ENCODE peak calls at places on chromosomes 6 and 20, in six cellular contexts. P, N, C, A, M and W are unnamed samples.
A peak's percentile ranks its signal among the peaks of the same experiment; 100 is the strongest.

GRCh38 chr20:23146857-23147256 is 60.7 kb upstream of the CD93 start:
- DNase-seq in P (no peak), N (no peak), C (no peak), A (no peak), M (no peak), W (no peak)

GRCh38 chr6:73983367-73983766 is 287.4 kb downstream of the CD109 start:
- DNase-seq in P (no peak), N (no peak), C (no peak), A (peak; percentile 73), M (no peak), W (peak; percentile 60)

GRCh38 chr6:75450903-75451302 is 42.7 kb downstream of the FILIP1 start:
- DNase-seq in P (no peak), N (no peak), C (no peak), A (no peak), M (no peak), W (no peak)

GRCh38 chr6:126054258-126054702 is 67.9 kb downstream of the TRMT11 start:
- DNase-seq in P (no peak), N (no peak), C (no peak), A (no peak), M (no peak), W (no peak)

GRCh38 chr6:84825461-84825860 is 61.1 kb upstream of the TBX18 start:
- DNase-seq in P (no peak), N (no peak), C (no peak), A (no peak), M (peak; percentile 91), W (no peak)

GRCh38 chr6:113137411-113137810 is 719.7 kb upstream of the MARCKS start:
- DNase-seq in P (no peak), N (peak; percentile 15), C (peak; percentile 18), A (no peak), M (no peak), W (no peak)

GRCh38 chr6:33189164-33189563 is 3.1 kb downstream of the COL11A2 start:
- DNase-seq in P (no peak), N (no peak), C (no peak), A (no peak), M (no peak), W (no peak)

GRCh38 chr20:32509639-32510066 is 75.5 kb downstream of the NOL4L start:
- DNase-seq in P (no peak), N (peak; percentile 28), C (no peak), A (no peak), M (no peak), W (peak; percentile 64)

GRCh38 chr6:119284861-119285521 is 64.6 kb downstream of the MAN1A1 start:
- DNase-seq in P (no peak), N (no peak), C (no peak), A (no peak), M (peak; percentile 12), W (no peak)

GRCh38 chr20:51429144-51429482 is 113.4 kb downstream of the NFATC2 start:
- DNase-seq in P (no peak), N (no peak), C (no peak), A (no peak), M (no peak), W (no peak)

GRCh38 chr6:32627249-32627648 is 10.0 kb upstream of the HLA-DQA1 start:
- DNase-seq in P (no peak), N (no peak), C (no peak), A (no peak), M (peak; percentile 27), W (no peak)

GRCh38 chr20:7650081-7650480 is 290.2 kb downstream of the HAO1 start:
- DNase-seq in P (no peak), N (no peak), C (no peak), A (no peak), M (no peak), W (no peak)

GRCh38 chr6:20826378-20826777 is 292.1 kb downstream of the CDKAL1 start:
- DNase-seq in P (no peak), N (no peak), C (no peak), A (peak; percentile 21), M (peak; percentile 70), W (peak; percentile 61)

GRCh38 chr20:17635846-17636245 is 46.2 kb downstream of the RRBP1 start:
- DNase-seq in P (no peak), N (no peak), C (peak; percentile 72), A (no peak), M (no peak), W (no peak)

GRCh38 chr6:2733324-2733723 is 17.4 kb downstream of the MYLK4 start:
- DNase-seq in P (peak; percentile 15), N (no peak), C (peak; percentile 83), A (no peak), M (no peak), W (no peak)

GRCh38 chr6:89984926-89985743 is 90.9 kb downstream of the GJA10 start:
- DNase-seq in P (no peak), N (no peak), C (no peak), A (no peak), M (no peak), W (no peak)

GRCh38 chr6:5752282-5752681 is 254.4 kb downstream of the NRN1 start:
- DNase-seq in P (no peak), N (no peak), C (no peak), A (peak; percentile 60), M (no peak), W (peak; percentile 74)

GRCh38 chr6:166830185-166830890 is 126.0 kb downstream of the RNASET2 start:
- DNase-seq in P (no peak), N (no peak), C (no peak), A (no peak), M (no peak), W (no peak)

GRCh38 chr20:62742550-62742949 is 33.9 kb downstream of the NTSR1 start:
- DNase-seq in P (no peak), N (no peak), C (no peak), A (no peak), M (no peak), W (no peak)

GRCh38 chr20:17320456-17320855 is 93.6 kb downstream of the PCSK2 start:
- DNase-seq in P (no peak), N (no peak), C (no peak), A (no peak), M (no peak), W (no peak)

GRCh38 chr6:36717231-36717825 is 19.7 kb downstream of the RAB44 start:
- DNase-seq in P (no peak), N (no peak), C (no peak), A (no peak), M (no peak), W (no peak)

GRCh38 chr6:154921482-154921881 is 73.6 kb upstream of the TIAM2 start:
- DNase-seq in P (no peak), N (no peak), C (no peak), A (no peak), M (no peak), W (no peak)

GRCh38 chr6:98928688-98929087 is 19.1 kb downstream of the FBXL4 start:
- DNase-seq in P (no peak), N (no peak), C (no peak), A (no peak), M (no peak), W (no peak)

GRCh38 chr20:20411382-20411781 is 43.5 kb downstream of the INSM1 start:
- DNase-seq in P (no peak), N (no peak), C (no peak), A (no peak), M (no peak), W (no peak)

GRCh38 chr6:26159417-26160273 is 72.4 kb downstream of the HFE start:
- DNase-seq in P (no peak), N (no peak), C (no peak), A (no peak), M (peak; percentile 63), W (peak; percentile 25)

GRCh38 chr6:12343122-12343439 is 52.9 kb downstream of the EDN1 start:
- DNase-seq in P (no peak), N (no peak), C (no peak), A (no peak), M (no peak), W (peak; percentile 21)

GRCh38 chr6:166235666-166236292 is 68.1 kb upstream of the TBXT start:
- DNase-seq in P (no peak), N (no peak), C (no peak), A (no peak), M (no peak), W (no peak)

GRCh38 chr6:6351626-6352025 is 31.2 kb upstream of the F13A1 start:
- DNase-seq in P (no peak), N (no peak), C (no peak), A (no peak), M (peak; percentile 3), W (no peak)

GRCh38 chr6:138988469-138988834 is 399 bp upstream of the REPS1 start:
- DNase-seq in P (no peak), N (no peak), C (peak; percentile 34), A (no peak), M (no peak), W (no peak)

GRCh38 chr6:5435449-5435848 is 174.1 kb downstream of the FARS2 start:
- DNase-seq in P (no peak), N (no peak), C (no peak), A (peak; percentile 52), M (no peak), W (peak; percentile 33)

GRCh38 chr6:2447318-2447717 is 201.9 kb upstream of the GMDS start:
- DNase-seq in P (no peak), N (no peak), C (no peak), A (no peak), M (no peak), W (no peak)

GRCh38 chr20:48908661-48909316 is 12.7 kb upstream of the ARFGEF2 start:
- DNase-seq in P (no peak), N (no peak), C (no peak), A (no peak), M (no peak), W (no peak)

GRCh38 chr20:11912013-11912663 is 5.6 kb upstream of the BTBD3 start:
- DNase-seq in P (no peak), N (no peak), C (no peak), A (no peak), M (no peak), W (no peak)
- TF ChIP-seq CTCF in P (peak; percentile 66), N (no peak), C (no peak), A (peak; percentile 36), M (peak; percentile 57), W (peak; percentile 66)

GRCh38 chr6:100460650-100461204 is 4.0 kb downstream of the SIM1 start:
- DNase-seq in P (no peak), N (no peak), C (no peak), A (no peak), M (no peak), W (no peak)
- TF ChIP-seq CTCF in P (no peak), N (no peak), C (no peak), A (peak; percentile 25), M (peak; percentile 44), W (peak; percentile 89)

GRCh38 chr20:49909499-49910339 is 5.6 kb downstream of the SPATA2 start:
- DNase-seq in P (no peak), N (peak; percentile 55), C (peak; percentile 62), A (no peak), M (no peak), W (no peak)
- TF ChIP-seq CTCF in P (no peak), N (peak; percentile 56), C (no peak), A (peak; percentile 14), M (no peak), W (peak; percentile 50)

DNA sequence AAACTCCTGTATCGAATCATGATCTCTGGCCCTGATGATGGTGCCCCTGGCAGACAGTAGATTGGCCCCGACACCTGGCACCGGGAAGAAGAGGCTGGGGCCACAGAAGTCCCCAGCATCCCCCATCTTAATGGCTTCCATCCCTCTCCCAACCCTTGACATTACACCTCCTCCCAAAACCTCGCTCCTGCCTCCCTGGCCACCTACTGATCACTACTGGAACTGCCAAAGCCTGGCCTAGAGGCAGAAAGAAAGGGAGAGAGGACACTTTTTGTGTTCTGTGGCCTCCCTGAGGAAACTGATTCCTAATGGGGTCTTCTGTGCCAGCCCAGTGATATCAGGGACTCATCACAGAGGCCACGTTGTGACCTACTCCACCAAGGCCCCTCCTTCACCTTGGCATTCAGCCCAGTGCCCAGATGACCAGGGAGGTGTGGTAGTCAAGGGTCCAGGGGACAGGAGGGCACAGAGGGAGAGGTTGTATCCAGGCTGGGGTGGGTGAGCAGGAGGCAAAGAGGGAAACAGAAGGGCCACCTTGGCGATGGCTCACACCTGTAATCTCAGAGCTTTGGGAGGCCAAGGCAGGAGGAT is 6.1 kb downstream of the C20orf173 start:
- DNase-seq in P (no peak), N (no peak), C (no peak), A (no peak), M (peak; percentile 23), W (peak; percentile 16)
- TF ChIP-seq CTCF in P (peak; percentile 54), N (no peak), C (no peak), A (peak; percentile 71), M (peak; percentile 74), W (peak; percentile 74)